ENCODE peak calls at places on chromosomes 2 and 18, in four cellular contexts. R is activated CD4-positive, alpha-beta memory T cell treated with anti-CD3 and anti-CD28 coated beads, Interleukin-2, amount 10 ng/mL, durations not matched to agents 7 days and 5 days; Z is GM12864; G is stimulated activated CD8-positive, alpha-beta memory T cell treated with anti-CD3 and anti-CD28 coated beads, Interleukin-4, amount 100 ng/mL, for 1 hour. T is an unnamed sample.

GRCh38 chr18:38459595-38459994 is 894.0 kb upstream of the CELF4 start:
- DNase-seq in G (no peak), Z (no peak), R (no peak), T (no peak)

GRCh38 chr18:13527730-13528129 is 198.6 kb downstream of the FAM210A start:
- DNase-seq in G (no peak), Z (no peak), R (no peak), T (no peak)

GRCh38 chr2:212940816-212941215 is 210.6 kb downstream of the IKZF2 start:
- DNase-seq in G (no peak), Z (no peak), R (no peak), T (no peak)

GRCh38 chr2:229422005-229422404 is 150.9 kb upstream of the PID1 start:
- DNase-seq in G (no peak), Z (no peak), R (no peak), T (no peak)

GRCh38 chr2:104784264-104784663 is 69.7 kb upstream of the POU3F3 start:
- DNase-seq in G (no peak), R (no peak), Z (no peak), T (no peak)

GRCh38 chr2:152067823-152068222 is 31.0 kb downstream of the CACNB4 start:
- DNase-seq in Z (no peak), G (no peak), R (no peak), T (no peak)

GRCh38 chr18:26471027-26471426 is 77.3 kb downstream of the KCTD1 start:
- DNase-seq in R (no peak), Z (no peak), G (no peak), T (no peak)

GRCh38 chr2:151114934-151115333 is 146.7 kb downstream of the RBM43 start:
- DNase-seq in R (no peak), Z (no peak), G (no peak), T (no peak)

GRCh38 chr2:74712223-74713053 is 58.4 kb downstream of the SEMA4F start:
- DNase-seq in G (no peak), R (no peak), Z (no peak), T (no peak)

T was measured in germinal center.